ENCODE peak calls at places on chromosome 13, in five cellular contexts. One of them, this sample, is unnamed.

GRCh38 chr13:48304132-48304876 is 753 bp downstream of the RB1 start:
- DNase-seq in cardiac fibroblast: peak; percentile 56
- DNase-seq in BJ: no peak
- DNase-seq in HT-29: peak; percentile 74
- DNase-seq in osteoblast: peak; percentile 87
- DNase-seq in this sample: peak; percentile 19

GRCh38 chr13:113947321-113948033 is 26.4 kb downstream of the C13orf46 start:
- DNase-seq in cardiac fibroblast: peak; percentile 63
- DNase-seq in BJ: no peak
- DNase-seq in osteoblast: peak; percentile 98
- DNase-seq in HT-29: peak; percentile 64
- DNase-seq in this sample: peak; percentile 28

GRCh38 chr13:63497601-63498000 is 2082.0 kb upstream of the PCDH20 start:
- DNase-seq in HT-29: no peak
- DNase-seq in cardiac fibroblast: peak; percentile 28
- DNase-seq in BJ: peak; percentile 25
- DNase-seq in osteoblast: no peak
- DNase-seq in this sample: no peak

GRCh38 chr13:68713394-68713793 is 1394.2 kb upstream of the ATXN8OS start:
- DNase-seq in cardiac fibroblast: no peak
- DNase-seq in BJ: no peak
- DNase-seq in osteoblast: no peak
- DNase-seq in HT-29: no peak
- DNase-seq in this sample: no peak

GRCh38 chr13:48493076-48493765 is 39.7 kb downstream of the RCBTB2 start:
- DNase-seq in cardiac fibroblast: peak; percentile 46
- DNase-seq in BJ: no peak
- DNase-seq in osteoblast: no peak
- DNase-seq in HT-29: no peak
- DNase-seq in this sample: no peak

GRCh38 chr13:110448230-110448629 is 113.3 kb downstream of the RAB20 start:
- DNase-seq in HT-29: peak; percentile 56
- DNase-seq in osteoblast: peak; percentile 93
- DNase-seq in cardiac fibroblast: peak; percentile 67
- DNase-seq in BJ: peak; percentile 68
- DNase-seq in this sample: no peak

GRCh38 chr13:113820813-113821651 is 42.8 kb downstream of the GAS6 start:
- DNase-seq in osteoblast: peak; percentile 100
- DNase-seq in BJ: peak; percentile 97
- DNase-seq in cardiac fibroblast: peak; percentile 97
- DNase-seq in HT-29: peak; percentile 54
- DNase-seq in this sample: peak; percentile 90

GRCh38 chr13:31413531-31413930 is 213.8 kb downstream of the B3GLCT start:
- DNase-seq in HT-29: no peak
- DNase-seq in osteoblast: no peak
- DNase-seq in BJ: no peak
- DNase-seq in cardiac fibroblast: no peak
- DNase-seq in this sample: no peak

GRCh38 chr13:65943711-65944110 is 1286.4 kb downstream of the PCDH9 start:
- DNase-seq in HT-29: no peak
- DNase-seq in cardiac fibroblast: peak; percentile 68
- DNase-seq in BJ: no peak
- DNase-seq in osteoblast: no peak
- DNase-seq in this sample: no peak

GRCh38 chr13:62483774-62484173 is 1068.1 kb upstream of the PCDH20 start:
- DNase-seq in cardiac fibroblast: no peak
- DNase-seq in BJ: no peak
- DNase-seq in HT-29: no peak
- DNase-seq in osteoblast: no peak
- DNase-seq in this sample: no peak

GRCh38 chr13:29758591-29759114 is 91.8 kb downstream of the UBL3 start:
- DNase-seq in cardiac fibroblast: peak; percentile 44
- DNase-seq in HT-29: no peak
- DNase-seq in osteoblast: no peak
- DNase-seq in BJ: no peak
- DNase-seq in this sample: no peak

GRCh38 chr13:113532156-113532806 is 41.8 kb upstream of the DCUN1D2 start:
- DNase-seq in osteoblast: peak; percentile 45
- DNase-seq in cardiac fibroblast: peak; percentile 36
- DNase-seq in HT-29: no peak
- DNase-seq in BJ: no peak
- DNase-seq in this sample: no peak

GRCh38 chr13:29516880-29517279 is 78.6 kb downstream of the SLC7A1 start:
- DNase-seq in cardiac fibroblast: no peak
- DNase-seq in HT-29: no peak
- DNase-seq in BJ: no peak
- DNase-seq in osteoblast: no peak
- DNase-seq in this sample: no peak

GRCh38 chr13:93559718-93560117 is 333.1 kb downstream of the GPC6 start:
- DNase-seq in osteoblast: peak; percentile 73
- DNase-seq in HT-29: no peak
- DNase-seq in BJ: no peak
- DNase-seq in cardiac fibroblast: peak; percentile 69
- DNase-seq in this sample: no peak

GRCh38 chr13:95800455-95800854 is 123.5 kb downstream of the DNAJC3 start:
- DNase-seq in BJ: peak; percentile 5
- DNase-seq in cardiac fibroblast: no peak
- DNase-seq in osteoblast: no peak
- DNase-seq in HT-29: no peak
- DNase-seq in this sample: no peak

GRCh38 chr13:97030705-97031452 is 36.6 kb upstream of the OXGR1 start:
- DNase-seq in cardiac fibroblast: peak; percentile 84
- DNase-seq in HT-29: peak; percentile 79
- DNase-seq in BJ: no peak
- DNase-seq in osteoblast: peak; percentile 61
- DNase-seq in this sample: no peak

GRCh38 chr13:110323172-110323851 is 16.2 kb downstream of the COL4A2 start:
- DNase-seq in cardiac fibroblast: peak; percentile 83
- DNase-seq in HT-29: no peak
- DNase-seq in osteoblast: peak; percentile 94
- DNase-seq in BJ: peak; percentile 65
- DNase-seq in this sample: no peak

GRCh38 chr13:108944760-108945159 is 315.3 kb downstream of the MYO16 start:
- DNase-seq in HT-29: no peak
- DNase-seq in osteoblast: no peak
- DNase-seq in cardiac fibroblast: peak; percentile 82
- DNase-seq in BJ: peak; percentile 62
- DNase-seq in this sample: peak; percentile 59

GRCh38 chr13:67048793-67049150 is 181.4 kb downstream of the PCDH9 start:
- DNase-seq in HT-29: no peak
- DNase-seq in cardiac fibroblast: peak; percentile 84
- DNase-seq in osteoblast: peak; percentile 44
- DNase-seq in BJ: peak; percentile 35
- DNase-seq in this sample: no peak